ENCODE peak calls at places on chromosomes 4 and X, in seven cellular contexts. E is H9; B is psoas muscle; G is transverse colon; I is CD4-positive, CD25-positive, alpha-beta regulatory T cell; R is adipocyte; X is fibroblast of lung. L is an unnamed sample. For H3K4me1, the result is how much of the 10 kb centered on the place peaks cover.

GRCh38 chrX:77087529-77088169 is 359.5 kb upstream of the FGF16 start:
- DNase-seq in G (peak), B (no peak), R (no peak), E (no peak), X (peak), I (no peak), L (no peak)

GRCh38 chrX:120251471-120252011 is 929 bp downstream of the ZBTB33 start:
- DNase-seq in B (no peak), E (no peak), I (no peak), X (peak), G (peak), R (peak), L (peak)

GRCh38 chrX:115940888-115941332 is 229.6 kb upstream of the AGTR2 start:
- DNase-seq in B (peak), I (no peak), E (peak), G (peak), R (peak), X (peak), L (no peak)

GRCh38 chr4:33453436-33453835 is 2733.3 kb downstream of the PCDH7 start:
- DNase-seq in I (no peak), R (no peak), X (no peak), E (no peak), B (no peak), G (no peak), L (no peak)

GRCh38 chrX:86002076-86002896 is 45.1 kb downstream of the CHM start:
- DNase-seq in X (peak), R (no peak), G (peak), I (no peak), B (no peak), E (peak), L (peak)

GRCh38 chrX:48896611-48897011 is 957 bp downstream of the TIMM17B start:
- DNase-seq in X (peak), G (no peak), B (no peak), R (no peak), I (no peak), E (no peak), L (no peak)

GRCh38 chrX:120468071-120468470 is 1.0 kb downstream of the LAMP2 start:
- DNase-seq in G (no peak), B (no peak), E (no peak), X (no peak), R (no peak), I (no peak), L (no peak)

GRCh38 chr4:26746742-26747351 is 113.8 kb upstream of the STIM2 start:
- DNase-seq in E (no peak), R (no peak), G (no peak), I (no peak), X (peak), B (no peak), L (no peak)

GRCh38 chr4:19936471-19936870 is 315.2 kb upstream of the SLIT2 start:
- DNase-seq in G (no peak), R (peak), X (peak), I (no peak), E (no peak), B (no peak), L (no peak)

GRCh38 chr4:151865327-151865726 is 104.5 kb upstream of the GATB start:
- DNase-seq in R (no peak), X (no peak), G (peak), B (peak), I (no peak), E (no peak), L (peak)

GRCh38 chrX:106730385-106730784 is 3.9 kb downstream of the RNF128 start:
- DNase-seq in X (no peak), G (no peak), B (no peak), E (no peak), I (no peak), R (no peak), L (no peak)

GRCh38 chr4:1039493-1040343 is 28.3 kb downstream of the FGFRL1 start:
- DNase-seq in I (no peak), X (peak), G (peak), E (no peak), R (peak), B (no peak), L (no peak)

GRCh38 chr4:148079945-148080344 is 348.1 kb downstream of the ARHGAP10 start:
- DNase-seq in X (no peak), R (no peak), B (no peak), G (no peak), I (no peak), E (no peak), L (no peak)

GRCh38 chr4:46844325-46844917 is 64.6 kb downstream of the COX7B2 start:
- DNase-seq in R (peak), I (no peak), E (peak), B (no peak), G (peak), X (peak), L (peak)

GRCh38 chr4:176274441-176274840 is 5.4 kb upstream of the ASB5 start:
- DNase-seq in G (no peak), B (no peak), E (no peak), X (peak), R (peak), I (no peak), L (no peak)

GRCh38 chr4:2805712-2806391 is 13.0 kb downstream of the SH3BP2 start:
- DNase-seq in R (no peak), I (no peak), B (peak), X (no peak), G (peak), E (no peak), L (peak)
- H3K4me1 ChIP-seq in R (half or more), I (under half), B (half or more), X (under half), G (half or more), E (under half), L (half or more)

GRCh38 chr4:139099366-139099982 is 77.5 kb downstream of the ELF2 start:
- DNase-seq in I (peak), X (peak), B (peak), R (peak), E (peak), G (peak), L (peak)
- H3K4me1 ChIP-seq in I (under half), X (under half), B (under half), R (under half), E (under half), G (under half), L (under half)

GRCh38 chr4:144183165-144183564 is 42.6 kb upstream of the GYPA start:
- DNase-seq in X (no peak), I (no peak), E (no peak), R (no peak), G (no peak), B (no peak), L (no peak)
- H3K4me1 ChIP-seq in X (under half), I (under half), E (under half), R (under half), G (under half), B (under half), L (under half)

GRCh38 chrX:10054396-10054795 is 87.2 kb downstream of the CLDN34 start:
- DNase-seq in R (no peak), B (no peak), X (no peak), E (no peak), I (no peak), G (no peak), L (no peak)
- H3K4me1 ChIP-seq in R (under half), B (under half), X (under half), E (under half), I (under half), G (under half), L (under half)

GRCh38 chr4:108730579-108730978 is 32.3 kb downstream of the ETNPPL start:
- DNase-seq in R (no peak), X (no peak), B (no peak), E (no peak), G (no peak), I (no peak), L (no peak)

GRCh38 chr4:108731001-108731400 is 31.9 kb downstream of the ETNPPL start:
- DNase-seq in R (no peak), I (no peak), G (no peak), B (no peak), X (no peak), E (no peak), L (no peak)

DNA sequence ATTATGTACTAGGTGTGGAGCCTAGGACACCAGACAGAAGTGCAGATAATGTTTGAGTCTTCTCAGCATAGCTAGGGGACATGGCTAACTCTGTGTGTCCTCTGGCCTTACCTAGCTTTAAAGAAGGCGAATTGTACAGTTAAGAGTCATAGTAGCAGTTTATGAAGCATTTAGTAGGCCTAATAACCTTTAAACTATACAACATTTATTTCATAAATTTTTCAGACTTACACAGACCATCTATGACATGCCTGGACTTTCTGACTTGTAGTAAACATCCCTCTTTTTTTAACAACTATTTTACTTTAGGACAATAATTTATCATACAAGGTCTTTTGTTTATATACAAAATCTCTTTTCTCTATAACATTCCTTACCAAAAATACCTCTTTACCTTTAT is 37.4 kb downstream of the ETNPPL start:
- DNase-seq in R (no peak), E (no peak), I (no peak), G (no peak), X (no peak), B (no peak), L (no peak)
- H3K4me1 ChIP-seq in R (under half), E (under half), I (under half), G (under half), X (under half), B (under half), L (under half)

DNA sequence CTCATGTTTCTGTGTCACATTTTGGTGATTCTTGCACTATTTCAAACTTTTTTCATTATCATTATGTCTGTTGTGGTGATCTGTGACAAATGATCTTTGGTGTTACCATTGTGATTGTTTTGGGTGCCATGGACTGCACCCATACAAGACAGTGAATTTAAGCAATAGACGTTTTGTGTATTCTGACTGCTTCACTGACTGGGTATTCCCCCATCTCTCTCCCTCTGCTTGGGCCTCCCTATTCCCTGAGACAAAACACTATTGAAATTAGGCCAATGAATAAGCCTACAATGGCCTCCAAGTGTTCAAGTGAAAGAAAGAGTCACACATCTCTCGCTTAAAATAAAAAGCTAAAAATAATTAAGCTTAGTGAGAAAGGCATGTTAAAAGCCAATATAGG is 60.2 kb downstream of the BANK1 start:
- DNase-seq in X (no peak), B (no peak), I (no peak), R (no peak), E (no peak), G (no peak), L (no peak)
- H3K4me1 ChIP-seq in X (under half), B (under half), I (under half), R (under half), E (under half), G (under half), L (under half)

GRCh38 chrX:118349188-118349587 is 3.3 kb downstream of the WDR44 start:
- DNase-seq in E (no peak), R (no peak), B (no peak), I (no peak), G (no peak), X (no peak), L (no peak)
- H3K4me1 ChIP-seq in E (under half), R (under half), B (under half), I (under half), G (under half), X (under half), L (under half)

DNA sequence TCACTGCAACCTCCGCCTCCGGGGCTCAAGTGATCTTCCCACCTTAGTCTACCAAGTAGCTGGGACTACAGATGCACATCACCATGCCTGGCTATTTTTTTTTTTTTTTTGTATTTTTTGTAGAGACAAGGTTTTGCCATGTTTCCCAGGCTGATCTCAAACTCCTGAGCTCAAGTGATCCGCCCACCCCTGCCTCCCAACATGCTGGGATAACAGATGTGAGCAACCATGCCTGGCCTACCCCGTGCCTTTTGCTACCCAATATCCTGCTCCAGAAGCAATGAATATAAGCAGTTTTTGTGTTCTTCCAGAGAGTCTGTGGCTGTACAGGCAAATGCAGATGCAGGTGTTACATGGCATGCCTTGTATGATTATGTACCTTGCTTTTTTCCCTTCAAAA is 50.5 kb downstream of the TBC1D14 start:
- DNase-seq in B (no peak), I (no peak), R (no peak), E (no peak), X (no peak), G (no peak), L (no peak)
- H3K4me1 ChIP-seq in B (under half), I (under half), R (under half), E (under half), X (under half), G (under half), L (under half)

DNA sequence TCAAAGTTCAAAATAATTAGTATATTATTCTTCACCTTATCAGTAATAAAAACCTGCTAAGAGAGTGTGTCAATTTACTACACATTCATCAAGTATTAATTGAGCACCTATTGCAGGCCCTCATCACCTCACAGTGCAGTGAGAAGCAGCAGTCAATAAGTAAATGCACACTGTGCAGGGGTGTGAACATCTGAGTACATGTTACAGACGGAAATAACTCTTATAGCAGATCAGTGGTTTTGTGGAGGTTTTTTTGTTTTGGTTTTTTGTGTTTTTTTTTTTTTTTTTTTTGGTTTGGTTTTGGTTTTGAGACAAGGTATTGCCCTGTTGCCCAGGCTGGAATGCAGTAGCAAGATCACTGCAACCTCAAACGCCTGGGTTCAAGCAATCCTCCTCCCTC is 20.3 kb downstream of the KLF3 start:
- DNase-seq in R (no peak), G (no peak), I (no peak), B (no peak), E (no peak), X (no peak), L (no peak)
- H3K4me1 ChIP-seq in R (half or more), G (half or more), I (half or more), B (under half), E (under half), X (under half), L (under half)

L was measured in mucosa of descending colon.